ENCODE peak calls at places on chromosomes 5 and 9, in ten cellular contexts. One of them, this sample, is unnamed. For H3K27me3 and H3K4me1, the result is how much of the 10 kb centered on the place peaks cover.

GRCh38 chr5:34053571-34054271 is 10.7 kb upstream of the C1QTNF3 start:
- DNase-seq in upper lobe of left lung: no peak
- DNase-seq in stomach: no peak
- DNase-seq in sigmoid colon: no peak
- DNase-seq in ovary: no peak
- DNase-seq in SK-N-SH: no peak
- DNase-seq in HepG2: no peak
- DNase-seq in transverse colon: no peak
- DNase-seq in GM12878: no peak
- DNase-seq in K562: no peak
- DNase-seq in this sample: no peak

GRCh38 chr9:94780516-94780950 is 54.0 kb downstream of the AOPEP start:
- DNase-seq in upper lobe of left lung: no peak
- DNase-seq in SK-N-SH: peak
- DNase-seq in stomach: no peak
- DNase-seq in GM12878: no peak
- DNase-seq in sigmoid colon: no peak
- DNase-seq in transverse colon: no peak
- DNase-seq in ovary: no peak
- DNase-seq in K562: peak
- DNase-seq in HepG2: no peak
- DNase-seq in this sample: no peak

GRCh38 chr9:69178583-69179011 is 4.5 kb downstream of the TJP2 start:
- DNase-seq in K562: no peak
- DNase-seq in sigmoid colon: no peak
- DNase-seq in SK-N-SH: no peak
- DNase-seq in upper lobe of left lung: no peak
- DNase-seq in ovary: no peak
- DNase-seq in GM12878: no peak
- DNase-seq in stomach: no peak
- DNase-seq in HepG2: peak
- DNase-seq in transverse colon: no peak
- DNase-seq in this sample: no peak

GRCh38 chr9:5842926-5843325 is 10.0 kb upstream of the ERMP1 start:
- DNase-seq in upper lobe of left lung: no peak
- DNase-seq in ovary: no peak
- DNase-seq in SK-N-SH: no peak
- DNase-seq in GM12878: no peak
- DNase-seq in HepG2: no peak
- DNase-seq in K562: peak
- DNase-seq in sigmoid colon: no peak
- DNase-seq in stomach: no peak
- DNase-seq in transverse colon: no peak
- DNase-seq in this sample: no peak

GRCh38 chr9:81814794-81815464 is 113.3 kb upstream of the SPATA31D4 start:
- DNase-seq in HepG2: no peak
- DNase-seq in stomach: no peak
- DNase-seq in upper lobe of left lung: no peak
- DNase-seq in K562: no peak
- DNase-seq in GM12878: peak
- DNase-seq in ovary: no peak
- DNase-seq in transverse colon: no peak
- DNase-seq in sigmoid colon: no peak
- DNase-seq in SK-N-SH: no peak
- DNase-seq in this sample: no peak

GRCh38 chr9:95409650-95410426 is 92.3 kb upstream of the FANCC start:
- DNase-seq in GM12878: no peak
- DNase-seq in HepG2: peak
- DNase-seq in upper lobe of left lung: no peak
- DNase-seq in SK-N-SH: no peak
- DNase-seq in stomach: no peak
- DNase-seq in ovary: no peak
- DNase-seq in sigmoid colon: no peak
- DNase-seq in transverse colon: no peak
- DNase-seq in K562: peak
- DNase-seq in this sample: no peak

GRCh38 chr9:27194401-27195091 is 85.5 kb downstream of the TEK start:
- DNase-seq in ovary: no peak
- DNase-seq in sigmoid colon: no peak
- DNase-seq in SK-N-SH: no peak
- DNase-seq in K562: no peak
- DNase-seq in transverse colon: no peak
- DNase-seq in HepG2: no peak
- DNase-seq in upper lobe of left lung: no peak
- DNase-seq in stomach: no peak
- DNase-seq in GM12878: no peak
- DNase-seq in this sample: no peak

GRCh38 chr5:172748341-172748843 is 22.6 kb downstream of the DUSP1 start:
- DNase-seq in GM12878: no peak
- DNase-seq in upper lobe of left lung: peak
- DNase-seq in K562: no peak
- DNase-seq in SK-N-SH: no peak
- DNase-seq in sigmoid colon: peak
- DNase-seq in HepG2: no peak
- DNase-seq in transverse colon: no peak
- DNase-seq in ovary: peak
- DNase-seq in stomach: no peak
- DNase-seq in this sample: no peak

GRCh38 chr5:146060221-146060585 is 45.2 kb downstream of the PLAC8L1 start:
- DNase-seq in sigmoid colon: no peak
- DNase-seq in transverse colon: no peak
- DNase-seq in stomach: no peak
- DNase-seq in ovary: no peak
- DNase-seq in HepG2: no peak
- DNase-seq in GM12878: no peak
- DNase-seq in SK-N-SH: no peak
- DNase-seq in K562: no peak
- DNase-seq in upper lobe of left lung: no peak
- DNase-seq in this sample: no peak

GRCh38 chr9:121059998-121060636 is 10.0 kb upstream of the C5 start:
- DNase-seq in HepG2: peak
- DNase-seq in stomach: no peak
- DNase-seq in GM12878: no peak
- DNase-seq in ovary: no peak
- DNase-seq in transverse colon: no peak
- DNase-seq in upper lobe of left lung: no peak
- DNase-seq in sigmoid colon: no peak
- DNase-seq in SK-N-SH: peak
- DNase-seq in K562: peak
- DNase-seq in this sample: no peak

GRCh38 chr5:90326995-90327394 is 82.6 kb downstream of the CETN3 start:
- DNase-seq in stomach: no peak
- DNase-seq in HepG2: no peak
- DNase-seq in K562: no peak
- DNase-seq in GM12878: no peak
- DNase-seq in transverse colon: no peak
- DNase-seq in SK-N-SH: no peak
- DNase-seq in ovary: no peak
- DNase-seq in sigmoid colon: no peak
- DNase-seq in upper lobe of left lung: no peak
- DNase-seq in this sample: no peak

GRCh38 chr5:157959355-157959754 is 100.4 kb upstream of the CLINT1 start:
- DNase-seq in K562: no peak
- DNase-seq in ovary: no peak
- DNase-seq in SK-N-SH: no peak
- DNase-seq in HepG2: no peak
- DNase-seq in stomach: no peak
- DNase-seq in GM12878: no peak
- DNase-seq in upper lobe of left lung: no peak
- DNase-seq in transverse colon: no peak
- DNase-seq in sigmoid colon: peak
- DNase-seq in this sample: no peak

GRCh38 chr9:136050706-136051567 is 44.2 kb downstream of the NACC2 start:
- DNase-seq in SK-N-SH: peak
- DNase-seq in sigmoid colon: peak
- DNase-seq in upper lobe of left lung: no peak
- DNase-seq in stomach: no peak
- DNase-seq in K562: no peak
- DNase-seq in ovary: peak
- DNase-seq in transverse colon: no peak
- DNase-seq in HepG2: peak
- DNase-seq in GM12878: no peak
- DNase-seq in this sample: no peak

DNA sequence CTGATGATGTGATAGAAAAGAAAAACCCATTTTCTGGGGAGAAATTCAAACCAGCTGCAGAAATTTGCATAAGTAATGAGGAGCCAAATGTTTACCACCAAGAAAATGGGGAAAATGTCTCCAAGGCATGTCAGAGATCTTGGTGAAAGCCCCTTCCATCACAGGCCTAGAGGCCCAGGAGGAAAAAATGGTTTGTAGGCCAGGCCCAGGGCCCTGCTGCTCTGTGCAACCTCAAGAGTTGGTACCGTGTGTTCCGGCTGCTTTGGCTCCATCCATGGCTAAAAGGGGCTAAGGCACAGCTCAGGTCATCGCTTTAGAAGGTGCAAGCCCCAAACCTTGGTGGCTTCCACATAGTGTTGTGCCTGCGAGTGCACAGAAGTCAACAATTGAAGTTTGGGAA is 543.1 kb downstream of the ZNF608 start:
- DNase-seq in SK-N-SH: no peak
- DNase-seq in K562: no peak
- DNase-seq in stomach: no peak
- DNase-seq in upper lobe of left lung: no peak
- DNase-seq in ovary: no peak
- DNase-seq in transverse colon: no peak
- DNase-seq in GM12878: no peak
- DNase-seq in sigmoid colon: no peak
- DNase-seq in HepG2: no peak
- DNase-seq in this sample: no peak
- TF ChIP-seq EP300 in SK-N-SH: no peak
- TF ChIP-seq EP300 in K562: no peak
- TF ChIP-seq EP300 in stomach: no peak
- TF ChIP-seq EP300 in upper lobe of left lung: no peak
- TF ChIP-seq EP300 in ovary: no peak
- TF ChIP-seq EP300 in transverse colon: no peak
- TF ChIP-seq EP300 in GM12878: no peak
- TF ChIP-seq EP300 in sigmoid colon: no peak
- TF ChIP-seq EP300 in HepG2: no peak
- TF ChIP-seq EP300 in this sample: no peak

DNA sequence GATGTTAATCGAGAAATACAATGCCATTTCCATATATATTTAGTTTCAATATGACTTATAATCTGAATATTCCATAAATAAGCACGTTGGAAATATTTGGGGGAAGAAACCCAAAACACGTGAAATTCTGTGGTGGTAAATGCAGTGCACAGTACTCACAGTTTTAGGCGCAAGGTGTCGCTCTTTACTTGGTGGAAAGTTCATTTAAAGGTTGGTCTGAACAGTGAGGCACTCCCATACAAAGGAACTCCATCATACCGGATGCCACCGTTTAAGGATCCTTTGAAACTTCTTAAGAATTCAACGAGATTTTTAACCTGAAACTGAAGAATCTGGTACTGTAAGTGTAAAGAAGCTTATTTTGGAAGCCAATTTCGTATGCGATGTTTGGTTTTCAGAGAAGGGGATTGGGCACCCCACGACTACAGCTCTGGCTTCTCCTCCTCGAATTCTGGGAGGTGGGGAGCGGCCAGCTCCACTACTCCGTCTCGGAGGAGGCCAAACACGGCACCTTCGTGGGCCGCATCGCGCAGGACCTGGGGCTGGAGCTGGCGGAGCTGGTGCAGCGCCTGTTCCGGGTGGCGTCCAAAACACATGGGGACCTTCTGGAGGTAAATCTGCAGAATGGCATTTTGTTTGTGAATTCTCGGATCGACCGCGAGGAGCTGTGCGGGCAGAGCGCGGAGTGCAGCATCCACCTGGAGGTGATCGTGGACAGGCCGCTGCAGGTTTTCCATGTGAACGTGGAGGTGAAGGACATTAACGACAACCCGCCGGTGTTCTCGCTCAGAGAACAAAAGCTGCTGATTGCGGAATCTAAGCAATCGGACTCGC is at the start of gene PCDHA11:
- DNase-seq in ovary: no peak
- DNase-seq in SK-N-SH: no peak
- DNase-seq in GM12878: no peak
- DNase-seq in K562: peak
- DNase-seq in sigmoid colon: no peak
- DNase-seq in transverse colon: no peak
- DNase-seq in upper lobe of left lung: no peak
- DNase-seq in stomach: no peak
- DNase-seq in HepG2: peak
- DNase-seq in this sample: no peak
- H3K27me3 ChIP-seq in ovary: under half
- H3K27me3 ChIP-seq in SK-N-SH: under half
- H3K27me3 ChIP-seq in GM12878: under half
- H3K27me3 ChIP-seq in K562: under half
- H3K27me3 ChIP-seq in sigmoid colon: under half
- H3K27me3 ChIP-seq in transverse colon: under half
- H3K27me3 ChIP-seq in upper lobe of left lung: under half
- H3K27me3 ChIP-seq in stomach: under half
- H3K27me3 ChIP-seq in HepG2: under half
- H3K27me3 ChIP-seq in this sample: under half

GRCh38 chr9:113558632-113559502 is 95.3 kb downstream of the RGS3 start:
- DNase-seq in transverse colon: peak
- DNase-seq in SK-N-SH: peak
- DNase-seq in sigmoid colon: peak
- DNase-seq in HepG2: peak
- DNase-seq in K562: peak
- DNase-seq in stomach: peak
- DNase-seq in ovary: peak
- DNase-seq in GM12878: no peak
- DNase-seq in upper lobe of left lung: peak
- DNase-seq in this sample: peak
- H3K4me1 ChIP-seq in transverse colon: under half
- H3K4me1 ChIP-seq in SK-N-SH: under half
- H3K4me1 ChIP-seq in sigmoid colon: under half
- H3K4me1 ChIP-seq in HepG2: under half
- H3K4me1 ChIP-seq in K562: under half
- H3K4me1 ChIP-seq in stomach: half or more
- H3K4me1 ChIP-seq in ovary: under half
- H3K4me1 ChIP-seq in GM12878: under half
- H3K4me1 ChIP-seq in upper lobe of left lung: under half
- H3K4me1 ChIP-seq in this sample: under half

DNA sequence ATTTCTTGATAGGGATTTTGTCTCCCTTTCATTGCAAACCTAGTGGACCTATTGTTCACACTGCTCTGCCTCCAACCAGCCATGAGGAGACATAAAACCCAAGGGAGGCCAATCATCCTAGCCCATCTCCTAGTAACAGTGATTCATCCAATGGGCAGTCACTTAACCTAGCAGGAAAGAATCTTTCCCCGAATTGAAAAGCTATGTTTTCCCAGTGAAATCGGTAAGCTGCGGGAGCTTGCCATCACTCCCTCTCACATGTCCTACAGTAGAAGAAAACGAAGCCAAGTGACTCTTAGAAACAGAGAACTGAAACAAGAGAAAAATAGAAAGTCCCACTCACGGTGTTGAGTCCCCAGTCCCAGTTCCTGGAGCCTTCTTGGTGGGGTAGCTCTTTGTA is 123.3 kb downstream of the SUSD1 start:
- DNase-seq in K562: no peak
- DNase-seq in ovary: no peak
- DNase-seq in sigmoid colon: no peak
- DNase-seq in transverse colon: no peak
- DNase-seq in GM12878: no peak
- DNase-seq in upper lobe of left lung: no peak
- DNase-seq in SK-N-SH: no peak
- DNase-seq in HepG2: no peak
- DNase-seq in stomach: no peak
- DNase-seq in this sample: no peak
- TF ChIP-seq EP300 in K562: no peak
- TF ChIP-seq EP300 in ovary: no peak
- TF ChIP-seq EP300 in sigmoid colon: no peak
- TF ChIP-seq EP300 in transverse colon: no peak
- TF ChIP-seq EP300 in GM12878: peak
- TF ChIP-seq EP300 in upper lobe of left lung: no peak
- TF ChIP-seq EP300 in SK-N-SH: no peak
- TF ChIP-seq EP300 in HepG2: no peak
- TF ChIP-seq EP300 in stomach: no peak
- TF ChIP-seq EP300 in this sample: no peak